ENCODE peak calls at places on chromosome 11, in six cellular contexts. F is H9, B is mesenchymal stem cell, Z is trophoblast cell, L is H1, R is IMR-90. M is an unnamed sample.

GRCh38 chr11:20634044-20634443 is 34.6 kb downstream of the SLC6A5 start:
- DNase-seq in F (peak; percentile 50), B (no peak), Z (no peak), L (no peak), R (no peak), M (no peak)

GRCh38 chr11:9001736-9002135 is 2.1 kb downstream of the NRIP3 start:
- DNase-seq in F (no peak), B (peak; percentile 89), Z (peak; percentile 50), L (no peak), R (peak; percentile 95), M (no peak)

GRCh38 chr11:32210601-32211000 is 119.7 kb downstream of the RCN1 start:
- DNase-seq in F (no peak), B (peak; percentile 1), Z (no peak), L (no peak), R (peak; percentile 33), M (no peak)

GRCh38 chr11:124339671-124340447 is 19.9 kb upstream of the OR8D2 start:
- DNase-seq in F (no peak), B (no peak), Z (no peak), L (no peak), R (no peak), M (no peak)

GRCh38 chr11:1557168-1557884 is 14.7 kb downstream of the DUSP8 start:
- DNase-seq in F (peak; percentile 44), B (no peak), Z (no peak), L (no peak), R (no peak), M (no peak)

GRCh38 chr11:6746086-6746618 is 25.6 kb downstream of the OR2AG2 start:
- DNase-seq in F (no peak), B (peak; percentile 15), Z (no peak), L (no peak), R (no peak), M (no peak)

GRCh38 chr11:34194576-34195335 is 89.3 kb downstream of the NAT10 start:
- DNase-seq in F (peak; percentile 57), B (no peak), Z (peak; percentile 92), L (no peak), R (peak; percentile 50), M (no peak)

GRCh38 chr11:10927533-10927932 is 69.7 kb upstream of the ZBED5 start:
- DNase-seq in F (no peak), B (no peak), Z (no peak), L (no peak), R (no peak), M (no peak)

GRCh38 chr11:47342036-47342803 is 10.3 kb downstream of the MYBPC3 start:
- DNase-seq in F (no peak), B (no peak), Z (no peak), L (no peak), R (no peak), M (no peak)

GRCh38 chr11:117872420-117872961 is 4.0 kb downstream of the FXYD6 start:
- DNase-seq in F (no peak), B (no peak), Z (no peak), L (no peak), R (no peak), M (no peak)

GRCh38 chr11:44600739-44601416 is 35.4 kb downstream of the CD82 start:
- DNase-seq in F (peak; percentile 53), B (no peak), Z (no peak), L (no peak), R (peak; percentile 20), M (no peak)

GRCh38 chr11:14593671-14594070 is 49.9 kb upstream of the PDE3B start:
- DNase-seq in F (no peak), B (no peak), Z (no peak), L (no peak), R (no peak), M (no peak)

GRCh38 chr11:42802211-42802918 is 509.4 kb upstream of the API5 start:
- DNase-seq in F (no peak), B (no peak), Z (no peak), L (no peak), R (no peak), M (no peak)

GRCh38 chr11:10322830-10323792 is 18.2 kb downstream of the ADM start:
- DNase-seq in F (no peak), B (peak; percentile 95), Z (peak; percentile 80), L (no peak), R (peak; percentile 93), M (no peak)

GRCh38 chr11:47332303-47332711 is 20.2 kb downstream of the MYBPC3 start:
- DNase-seq in F (no peak), B (no peak), Z (no peak), L (no peak), R (no peak), M (no peak)

GRCh38 chr11:117562111-117562510 is 234.5 kb downstream of the CEP164 start:
- DNase-seq in F (no peak), B (no peak), Z (no peak), L (no peak), R (no peak), M (no peak)

GRCh38 chr11:111500481-111500880 is 11.7 kb downstream of the BTG4 start:
- DNase-seq in F (no peak), B (no peak), Z (no peak), L (no peak), R (no peak), M (no peak)

GRCh38 chr11:77303328-77303727 is 1.8 kb upstream of the GDPD4 start:
- DNase-seq in F (no peak), B (no peak), Z (no peak), L (no peak), R (no peak), M (no peak)
- H2AFZ ChIP-seq in F (no peak overlapping the region), B (no peak overlapping the region), Z (no peak overlapping the region), L (peak overlapping the region; percentile 2), R (no peak overlapping the region), M (no peak overlapping the region)

GRCh38 chr11:78139422-78140391 is at the start of gene ALG8:
- DNase-seq in F (peak; percentile 96), B (peak; percentile 95), Z (peak; percentile 98), L (peak; percentile 87), R (peak; percentile 94), M (peak; percentile 91)
- H4K8ac ChIP-seq in F (no peak within 1 kb of the TSS), B (peak within 1 kb of the TSS; percentile 93), Z (peak within 1 kb of the TSS; percentile 99), L (peak within 1 kb of the TSS; percentile 98), R (peak within 1 kb of the TSS; percentile 98), M (peak within 1 kb of the TSS; percentile 31)

DNA sequence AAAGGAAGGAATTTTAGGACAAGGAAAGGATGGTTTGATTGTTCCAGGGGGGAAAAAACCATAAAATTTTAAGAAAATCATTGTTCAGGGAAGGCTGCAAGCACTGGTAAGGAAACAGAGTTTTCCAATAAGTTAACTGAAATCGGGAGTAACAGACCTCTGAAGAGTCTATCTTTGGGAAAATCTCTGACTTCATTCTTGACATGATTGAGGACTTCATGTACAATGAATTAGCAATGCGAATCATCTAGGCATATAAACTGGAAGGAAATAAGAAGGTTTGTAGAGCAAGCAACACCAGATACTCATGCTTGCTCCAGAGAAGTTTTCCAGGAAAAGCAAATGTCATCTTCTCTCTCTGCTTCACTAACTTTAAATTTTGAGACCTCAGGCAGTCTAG is 18.5 kb downstream of the APLP2 start:
- DNase-seq in F (no peak), B (no peak), Z (no peak), L (no peak), R (no peak), M (no peak)
- H3K4me2 ChIP-seq in F (no peak overlapping the region), B (no peak overlapping the region), Z (no peak overlapping the region), L (no peak overlapping the region), R (no peak overlapping the region), M (no peak overlapping the region)

DNA sequence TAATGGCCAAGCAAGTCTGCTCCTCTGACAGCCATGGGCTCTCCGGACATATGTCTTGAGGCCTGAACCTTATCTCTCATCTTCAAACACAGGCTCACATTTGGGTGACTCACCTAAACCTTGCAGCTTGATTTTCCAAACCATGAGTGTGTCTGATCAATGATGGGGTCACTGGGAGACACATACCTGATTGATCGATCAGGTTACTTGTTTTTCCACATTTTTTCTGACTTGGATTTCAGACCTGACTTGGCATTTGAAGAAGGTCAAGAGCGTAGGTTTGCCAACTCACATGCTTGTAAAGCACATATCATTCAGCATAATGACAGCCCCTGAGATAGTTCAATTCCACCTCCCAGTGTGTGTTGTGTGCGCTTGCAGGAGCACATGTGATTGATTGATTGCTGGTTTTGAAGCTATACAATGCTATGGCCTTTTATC is 116.7 kb upstream of the KIRREL3 start:
- DNase-seq in F (no peak), B (no peak), Z (no peak), L (no peak), R (no peak), M (no peak)
- H2AFZ ChIP-seq in F (no peak overlapping the region), B (no peak overlapping the region), Z (no peak overlapping the region), L (no peak overlapping the region), R (no peak overlapping the region), M (no peak overlapping the region)

DNA sequence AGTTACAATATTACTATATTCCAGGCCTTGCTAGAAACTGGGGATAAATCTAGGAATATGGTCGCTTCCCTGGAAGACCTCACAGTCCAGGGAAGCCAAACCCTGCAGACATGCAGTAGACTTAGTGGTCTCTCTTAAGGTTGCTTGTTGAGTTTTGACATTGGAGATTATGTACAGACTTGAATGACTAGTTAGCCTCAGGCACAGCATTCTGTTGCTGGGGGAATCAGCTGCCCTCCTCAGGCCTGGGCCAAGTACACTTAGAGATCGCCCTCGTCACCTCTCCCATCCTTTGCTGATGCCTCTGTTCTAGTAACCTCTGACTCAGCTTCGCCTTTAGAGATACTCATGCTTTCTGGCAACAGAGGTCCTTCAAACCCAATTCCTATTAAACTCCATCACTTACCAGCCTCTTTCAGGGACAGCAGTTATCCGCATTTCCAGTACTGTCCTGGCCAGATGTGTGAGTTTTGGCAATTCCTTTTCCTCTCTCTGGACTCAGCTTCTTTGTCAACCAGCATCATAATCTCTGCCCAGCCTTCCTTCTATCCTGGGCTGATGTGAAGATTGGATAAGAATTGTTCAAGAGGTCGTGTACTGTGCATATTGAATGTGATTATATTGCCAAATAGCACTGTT is 794 bp upstream of the ANAPC15 start:
- DNase-seq in F (no peak), B (no peak), Z (peak; percentile 84), L (no peak), R (peak; percentile 52), M (no peak)
- H4K8ac ChIP-seq in F (no peak overlapping the region), B (peak overlapping the region; percentile 99), Z (peak overlapping the region; percentile 79), L (no peak overlapping the region), R (peak overlapping the region; percentile 95), M (peak overlapping the region; percentile 43)

GRCh38 chr11:103488021-103488420 is 378.8 kb downstream of the DYNC2H1 start:
- DNase-seq in F (no peak), B (no peak), Z (no peak), L (no peak), R (no peak), M (no peak)
- H3K4me2 ChIP-seq in F (no peak overlapping the region), B (no peak overlapping the region), Z (no peak overlapping the region), L (no peak overlapping the region), R (no peak overlapping the region), M (no peak overlapping the region)